ENCODE peak calls at places on chromosomes 7 and 10, in five cellular contexts. One of them, this sample, is unnamed.

GRCh38 chr10:95421782-95422181 is 131.0 kb upstream of the PDLIM1 start:
- DNase-seq in PC-3: no peak
- DNase-seq in GM23248: no peak
- DNase-seq in neural progenitor cell: no peak
- DNase-seq in SK-N-SH: no peak
- DNase-seq in this sample: no peak

GRCh38 chr10:131786756-131787605 is 113.8 kb upstream of the PPP2R2D start:
- DNase-seq in PC-3: peak; percentile 52
- DNase-seq in SK-N-SH: peak; percentile 51
- DNase-seq in GM23248: peak; percentile 63
- DNase-seq in neural progenitor cell: peak; percentile 70
- DNase-seq in this sample: peak; percentile 34

GRCh38 chr7:120873367-120873766 is 15.4 kb upstream of the TSPAN12 start:
- DNase-seq in PC-3: no peak
- DNase-seq in SK-N-SH: no peak
- DNase-seq in neural progenitor cell: peak; percentile 36
- DNase-seq in GM23248: no peak
- DNase-seq in this sample: no peak

GRCh38 chr7:3210531-3210930 is 90.5 kb upstream of the SDK1 start:
- DNase-seq in neural progenitor cell: peak; percentile 40
- DNase-seq in GM23248: no peak
- DNase-seq in PC-3: no peak
- DNase-seq in SK-N-SH: peak; percentile 55
- DNase-seq in this sample: no peak

GRCh38 chr10:8053446-8054242 is 844 bp upstream of the GATA3 start:
- DNase-seq in SK-N-SH: peak; percentile 93
- DNase-seq in neural progenitor cell: peak; percentile 96
- DNase-seq in GM23248: peak; percentile 88
- DNase-seq in PC-3: peak; percentile 76
- DNase-seq in this sample: peak; percentile 16

GRCh38 chr7:27096756-27097514 is 1.1 kb upstream of the HOXA1 start:
- DNase-seq in PC-3: peak; percentile 45
- DNase-seq in neural progenitor cell: peak; percentile 31
- DNase-seq in GM23248: peak; percentile 80
- DNase-seq in SK-N-SH: no peak
- DNase-seq in this sample: no peak

GRCh38 chr7:8105449-8106095 is 137.0 kb downstream of the GLCCI1 start:
- DNase-seq in GM23248: no peak
- DNase-seq in neural progenitor cell: no peak
- DNase-seq in SK-N-SH: no peak
- DNase-seq in PC-3: no peak
- DNase-seq in this sample: no peak

GRCh38 chr10:77004917-77005564 is 632.6 kb downstream of the KCNMA1 start:
- DNase-seq in SK-N-SH: peak; percentile 52
- DNase-seq in PC-3: peak; percentile 99
- DNase-seq in neural progenitor cell: peak; percentile 81
- DNase-seq in GM23248: peak; percentile 68
- DNase-seq in this sample: peak; percentile 33

GRCh38 chr10:11036424-11037011 is 18.8 kb downstream of the CELF2 start:
- DNase-seq in PC-3: peak; percentile 48
- DNase-seq in GM23248: peak; percentile 68
- DNase-seq in neural progenitor cell: peak; percentile 59
- DNase-seq in SK-N-SH: peak; percentile 55
- DNase-seq in this sample: no peak

GRCh38 chr10:61628199-61628874 is 34.4 kb upstream of the CABCOCO1 start:
- DNase-seq in GM23248: peak; percentile 68
- DNase-seq in PC-3: peak; percentile 83
- DNase-seq in SK-N-SH: no peak
- DNase-seq in neural progenitor cell: no peak
- DNase-seq in this sample: no peak

GRCh38 chr7:136074840-136075239 is 97.7 kb upstream of the MTPN start:
- DNase-seq in GM23248: no peak
- DNase-seq in neural progenitor cell: no peak
- DNase-seq in SK-N-SH: peak; percentile 31
- DNase-seq in PC-3: no peak
- DNase-seq in this sample: no peak

GRCh38 chr10:113711142-113711541 is 31.4 kb downstream of the CASP7 start:
- DNase-seq in GM23248: no peak
- DNase-seq in PC-3: no peak
- DNase-seq in SK-N-SH: no peak
- DNase-seq in neural progenitor cell: peak; percentile 29
- DNase-seq in this sample: no peak

GRCh38 chr10:129476431-129476830 is 9.4 kb downstream of the MGMT start:
- DNase-seq in SK-N-SH: no peak
- DNase-seq in GM23248: no peak
- DNase-seq in neural progenitor cell: no peak
- DNase-seq in PC-3: no peak
- DNase-seq in this sample: no peak

GRCh38 chr10:5565671-5566581 is 41.2 kb downstream of the CALML3 start:
- DNase-seq in PC-3: peak; percentile 41
- DNase-seq in neural progenitor cell: no peak
- DNase-seq in GM23248: peak; percentile 91
- DNase-seq in SK-N-SH: no peak
- DNase-seq in this sample: no peak

GRCh38 chr10:119441151-119441821 is 101.2 kb downstream of the RGS10 start:
- DNase-seq in SK-N-SH: no peak
- DNase-seq in neural progenitor cell: no peak
- DNase-seq in GM23248: peak; percentile 96
- DNase-seq in PC-3: no peak
- DNase-seq in this sample: no peak

GRCh38 chr7:30330134-30331111 is 46.0 kb downstream of the ZNRF2 start:
- DNase-seq in neural progenitor cell: no peak
- DNase-seq in SK-N-SH: no peak
- DNase-seq in PC-3: no peak
- DNase-seq in GM23248: no peak
- DNase-seq in this sample: peak; percentile 91

GRCh38 chr10:21315321-21316220 is 209.9 kb downstream of the SKIDA1 start:
- DNase-seq in PC-3: no peak
- DNase-seq in GM23248: peak; percentile 82
- DNase-seq in neural progenitor cell: peak; percentile 85
- DNase-seq in SK-N-SH: peak; percentile 53
- DNase-seq in this sample: no peak

GRCh38 chr10:116281780-116282179 is 8.8 kb upstream of the GFRA1 start:
- DNase-seq in PC-3: no peak
- DNase-seq in SK-N-SH: no peak
- DNase-seq in neural progenitor cell: no peak
- DNase-seq in GM23248: peak; percentile 6
- DNase-seq in this sample: no peak

GRCh38 chr7:67913604-67914003 is 917.0 kb downstream of the TYW1 start:
- DNase-seq in SK-N-SH: no peak
- DNase-seq in neural progenitor cell: no peak
- DNase-seq in PC-3: no peak
- DNase-seq in GM23248: peak; percentile 4
- DNase-seq in this sample: peak; percentile 18

GRCh38 chr7:90266808-90267207 is 21.8 kb downstream of the CFAP69 start:
- DNase-seq in neural progenitor cell: no peak
- DNase-seq in PC-3: peak; percentile 18
- DNase-seq in GM23248: peak; percentile 83
- DNase-seq in SK-N-SH: no peak
- DNase-seq in this sample: no peak

GRCh38 chr7:128947854-128948253 is 10.1 kb downstream of the IRF5 start:
- DNase-seq in PC-3: peak; percentile 18
- DNase-seq in neural progenitor cell: no peak
- DNase-seq in GM23248: peak; percentile 30
- DNase-seq in SK-N-SH: peak; percentile 29
- DNase-seq in this sample: no peak

GRCh38 chr7:28405662-28406061 is 6.7 kb upstream of the CREB5 start:
- DNase-seq in SK-N-SH: no peak
- DNase-seq in neural progenitor cell: no peak
- DNase-seq in GM23248: peak; percentile 99
- DNase-seq in PC-3: peak; percentile 79
- DNase-seq in this sample: no peak

GRCh38 chr7:134502463-134502862 is 24.9 kb upstream of the AKR1B10 start:
- DNase-seq in SK-N-SH: no peak
- DNase-seq in PC-3: peak; percentile 33
- DNase-seq in GM23248: peak; percentile 87
- DNase-seq in neural progenitor cell: no peak
- DNase-seq in this sample: no peak

GRCh38 chr7:135185471-135186260 is 15.2 kb upstream of the CYREN start:
- DNase-seq in GM23248: no peak
- DNase-seq in SK-N-SH: no peak
- DNase-seq in PC-3: no peak
- DNase-seq in neural progenitor cell: no peak
- DNase-seq in this sample: no peak

GRCh38 chr10:9848981-9849380 is 1168.7 kb upstream of the CELF2 start:
- DNase-seq in neural progenitor cell: no peak
- DNase-seq in PC-3: no peak
- DNase-seq in GM23248: no peak
- DNase-seq in SK-N-SH: no peak
- DNase-seq in this sample: no peak

GRCh38 chr7:115099906-115100305 is 178.0 kb downstream of the MDFIC start:
- DNase-seq in GM23248: peak; percentile 74
- DNase-seq in PC-3: peak; percentile 71
- DNase-seq in SK-N-SH: no peak
- DNase-seq in neural progenitor cell: no peak
- DNase-seq in this sample: no peak

GRCh38 chr10:124179308-124180043 is 86.1 kb upstream of the CHST15 start:
- DNase-seq in PC-3: no peak
- DNase-seq in SK-N-SH: no peak
- DNase-seq in neural progenitor cell: no peak
- DNase-seq in GM23248: no peak
- DNase-seq in this sample: no peak

GRCh38 chr10:12972146-12972545 is 29.4 kb downstream of the CCDC3 start:
- DNase-seq in GM23248: no peak
- DNase-seq in SK-N-SH: no peak
- DNase-seq in PC-3: no peak
- DNase-seq in neural progenitor cell: no peak
- DNase-seq in this sample: no peak

GRCh38 chr10:12974123-12974844 is 27.2 kb downstream of the CCDC3 start:
- DNase-seq in GM23248: no peak
- DNase-seq in SK-N-SH: no peak
- DNase-seq in neural progenitor cell: no peak
- DNase-seq in PC-3: no peak
- DNase-seq in this sample: no peak

GRCh38 chr10:12969951-12970350 is 31.6 kb downstream of the CCDC3 start:
- DNase-seq in SK-N-SH: no peak
- DNase-seq in PC-3: no peak
- DNase-seq in GM23248: no peak
- DNase-seq in neural progenitor cell: no peak
- DNase-seq in this sample: no peak

GRCh38 chr10:12973149-12973718 is 28.3 kb downstream of the CCDC3 start:
- DNase-seq in neural progenitor cell: peak; percentile 6
- DNase-seq in SK-N-SH: no peak
- DNase-seq in GM23248: no peak
- DNase-seq in PC-3: no peak
- DNase-seq in this sample: no peak

DNA sequence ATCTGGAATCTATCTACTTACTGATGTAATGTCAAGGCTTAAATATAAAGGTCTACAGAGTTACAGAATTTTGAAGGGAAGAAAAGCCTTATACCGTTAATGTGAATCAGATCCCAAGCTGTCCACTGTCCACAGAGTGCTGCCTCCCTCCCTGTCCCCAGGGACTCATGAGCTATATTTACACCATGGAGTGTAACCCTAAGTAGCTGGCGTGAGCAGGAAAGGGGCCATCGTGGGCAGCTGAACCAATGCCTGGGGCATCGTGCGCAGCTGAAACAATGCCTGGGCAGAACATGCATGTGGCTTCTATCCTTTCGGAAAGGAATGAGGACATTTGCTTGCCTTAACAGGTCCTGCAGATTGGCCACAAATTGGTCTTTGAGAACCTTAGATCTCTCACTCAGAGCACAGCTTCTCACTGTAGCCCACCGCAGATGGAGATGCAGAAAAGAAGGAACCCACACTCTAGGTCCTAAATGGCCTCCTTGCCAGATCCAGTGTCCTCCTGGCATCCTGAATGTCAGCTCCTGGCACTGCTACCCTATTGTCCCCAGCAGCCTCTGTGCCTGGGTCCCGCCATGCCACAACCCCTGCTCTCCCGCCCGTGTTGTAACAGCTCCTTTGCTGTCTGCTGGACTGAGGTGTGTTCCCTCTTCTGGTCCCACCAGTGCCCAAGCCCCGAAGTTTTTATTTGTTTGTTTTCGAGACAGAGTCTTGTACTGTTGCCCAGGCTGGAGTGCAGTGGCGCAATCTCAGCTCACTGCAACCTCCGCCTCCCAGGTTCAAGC is 30.3 kb downstream of the CCDC3 start:
- DNase-seq in SK-N-SH: no peak
- DNase-seq in neural progenitor cell: no peak
- DNase-seq in PC-3: no peak
- DNase-seq in GM23248: no peak
- DNase-seq in this sample: no peak
- TF ChIP-seq EZH2phosphoT487 in SK-N-SH: no peak
- TF ChIP-seq EZH2phosphoT487 in neural progenitor cell: no peak
- TF ChIP-seq EZH2phosphoT487 in PC-3: no peak
- TF ChIP-seq EZH2phosphoT487 in GM23248: no peak
- TF ChIP-seq EZH2phosphoT487 in this sample: no peak

DNA sequence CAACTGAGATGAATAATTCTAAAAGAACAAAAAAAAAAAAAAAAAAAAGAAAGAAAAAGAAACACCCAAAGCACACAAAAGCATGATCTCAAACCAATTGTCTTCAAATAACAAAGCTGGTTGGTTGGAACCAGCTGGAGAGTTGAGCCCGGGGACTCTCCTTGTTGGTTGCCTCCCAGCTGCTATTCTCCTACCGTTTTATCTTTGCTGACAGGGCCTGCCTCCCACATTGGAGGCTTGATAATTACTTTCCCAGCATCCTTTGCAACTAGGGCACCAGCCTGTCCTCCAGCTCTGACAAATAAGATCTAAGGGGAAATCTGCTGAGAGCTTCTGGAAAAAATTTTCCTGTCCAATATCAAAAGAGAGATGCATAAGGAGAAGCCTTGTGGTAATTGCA is 6.8 kb downstream of the PON1 start:
- DNase-seq in GM23248: no peak
- DNase-seq in neural progenitor cell: peak; percentile 59
- DNase-seq in PC-3: no peak
- DNase-seq in SK-N-SH: peak; percentile 17
- DNase-seq in this sample: no peak
- TF ChIP-seq EZH2phosphoT487 in GM23248: no peak
- TF ChIP-seq EZH2phosphoT487 in neural progenitor cell: no peak
- TF ChIP-seq EZH2phosphoT487 in PC-3: no peak
- TF ChIP-seq EZH2phosphoT487 in SK-N-SH: no peak
- TF ChIP-seq EZH2phosphoT487 in this sample: no peak

GRCh38 chr7:138358850-138359341 is 101.2 kb upstream of the TRIM24 start:
- DNase-seq in neural progenitor cell: no peak
- DNase-seq in SK-N-SH: no peak
- DNase-seq in PC-3: no peak
- DNase-seq in GM23248: no peak
- DNase-seq in this sample: no peak
- TF ChIP-seq EZH2phosphoT487 in neural progenitor cell: no peak
- TF ChIP-seq EZH2phosphoT487 in SK-N-SH: no peak
- TF ChIP-seq EZH2phosphoT487 in PC-3: no peak
- TF ChIP-seq EZH2phosphoT487 in GM23248: no peak
- TF ChIP-seq EZH2phosphoT487 in this sample: no peak

GRCh38 chr10:19832624-19833507 is 16.6 kb downstream of the PLXDC2 start:
- DNase-seq in SK-N-SH: no peak
- DNase-seq in PC-3: no peak
- DNase-seq in neural progenitor cell: peak; percentile 58
- DNase-seq in GM23248: no peak
- DNase-seq in this sample: no peak
- TF ChIP-seq EZH2phosphoT487 in SK-N-SH: no peak
- TF ChIP-seq EZH2phosphoT487 in PC-3: no peak
- TF ChIP-seq EZH2phosphoT487 in neural progenitor cell: no peak
- TF ChIP-seq EZH2phosphoT487 in GM23248: no peak
- TF ChIP-seq EZH2phosphoT487 in this sample: no peak